ENCODE peak calls at places on chromosomes 4 and X, in seven cellular contexts. Z is endothelial cell, C is Calu3, B is sciatic nerve, S is left kidney, L is right cardiac atrium, G is stomach. I is an unnamed sample.

GRCh38 chrX:39718951-39719350 is 378.8 kb downstream of the BCOR start:
- DNase-seq in Z (no peak), C (no peak), B (no peak), S (no peak), L (no peak), G (no peak), I (no peak)

GRCh38 chr4:141410839-141411238 is 190.1 kb downstream of the ZNF330 start:
- DNase-seq in Z (no peak), C (no peak), B (no peak), S (no peak), L (no peak), G (no peak), I (no peak)

GRCh38 chr4:159884989-159885388 is 782.1 kb downstream of the RAPGEF2 start:
- DNase-seq in Z (no peak), C (no peak), B (no peak), S (no peak), L (no peak), G (no peak), I (no peak)

GRCh38 chrX:78514852-78515251 is 144.3 kb downstream of the RTL3 start:
- DNase-seq in Z (no peak), C (no peak), B (no peak), S (peak), L (no peak), G (no peak), I (no peak)

GRCh38 chrX:19392703-19393102 is 49.0 kb downstream of the PDHA1 start:
- DNase-seq in Z (no peak), C (no peak), B (no peak), S (no peak), L (no peak), G (no peak), I (no peak)

GRCh38 chrX:109281478-109282275 is 200.2 kb downstream of the GUCY2F start:
- DNase-seq in Z (no peak), C (peak), B (no peak), S (peak), L (no peak), G (peak), I (no peak)

GRCh38 chr4:4848540-4848939 is 10.9 kb upstream of the MSX1 start:
- DNase-seq in Z (peak), C (no peak), B (no peak), S (no peak), L (no peak), G (no peak), I (no peak)

GRCh38 chr4:129344058-129344457 is 248.1 kb downstream of the C4orf33 start:
- DNase-seq in Z (peak), C (peak), B (no peak), S (peak), L (no peak), G (no peak), I (no peak)

GRCh38 chr4:54226399-54227260 is 2.5 kb upstream of the PDGFRA start:
- DNase-seq in Z (peak), C (no peak), B (peak), S (peak), L (peak), G (no peak), I (peak)

GRCh38 chr4:159856451-159856850 is 753.6 kb downstream of the RAPGEF2 start:
- DNase-seq in Z (no peak), C (no peak), B (no peak), S (peak), L (no peak), G (no peak), I (no peak)

GRCh38 chr4:2857349-2857927 is 13.8 kb downstream of the ADD1 start:
- DNase-seq in Z (no peak), C (no peak), B (no peak), S (no peak), L (no peak), G (no peak), I (no peak)

GRCh38 chr4:113452868-113453620 is 308.5 kb downstream of the CAMK2D start:
- DNase-seq in Z (peak), C (no peak), B (no peak), S (peak), L (no peak), G (no peak), I (no peak)

GRCh38 chrX:57104921-57105398 is 16.4 kb downstream of the SPIN2B start:
- DNase-seq in Z (peak), C (no peak), B (no peak), S (no peak), L (no peak), G (no peak), I (no peak)

GRCh38 chr4:3255611-3256186 is 6.7 kb downstream of the MSANTD1 start:
- DNase-seq in Z (no peak), C (no peak), B (peak), S (no peak), L (no peak), G (no peak), I (no peak)

GRCh38 chr4:92012899-92013867 is 290.6 kb upstream of the GRID2 start:
- DNase-seq in Z (peak), C (no peak), B (no peak), S (no peak), L (no peak), G (peak), I (peak)

GRCh38 chr4:101171747-101172146 is 175.6 kb downstream of the PPP3CA start:
- DNase-seq in Z (no peak), C (no peak), B (no peak), S (no peak), L (no peak), G (no peak), I (no peak)

GRCh38 chr4:121764702-121765367 is at the start of gene SMIM43:
- DNase-seq in Z (peak), C (no peak), B (no peak), S (peak), L (no peak), G (no peak), I (no peak)

GRCh38 chr4:82247629-82248028 is 126.2 kb downstream of the HNRNPD start:
- DNase-seq in Z (no peak), C (no peak), B (no peak), S (no peak), L (no peak), G (no peak), I (no peak)